ENCODE peak calls at places on chromosomes 2 and 18, in eight cellular contexts. X is heart right ventricle, N is adrenal gland, C is fibroblast of lung, S is foreskin keratinocyte, D is ascending aorta, R is thoracic aorta, H is lower lobe of right lung. G is an unnamed sample.

GRCh38 chr18:58349650-58350049 is 279.2 kb downstream of the ALPK2 start:
- DNase-seq in C (no peak), X (no peak), R (no peak), N (no peak), D (no peak), S (no peak), H (no peak), G (no peak)

GRCh38 chr2:241894056-241894641 is 24.6 kb downstream of the RTP5 start:
- DNase-seq in N (peak; percentile 16), H (peak; percentile 39), R (no peak), X (no peak), D (no peak), C (no peak), S (no peak), G (peak; percentile 62)

GRCh38 chr18:79387615-79388014 is 8.1 kb upstream of the NFATC1 start:
- DNase-seq in X (no peak), C (no peak), H (no peak), R (no peak), S (no peak), D (no peak), N (no peak), G (no peak)

GRCh38 chr2:98012561-98012979 is 16.8 kb upstream of the TMEM131 start:
- DNase-seq in N (no peak), R (no peak), X (no peak), H (no peak), C (no peak), D (no peak), S (no peak), G (no peak)

GRCh38 chr2:40193670-40194026 is 258.2 kb downstream of the SLC8A1 start:
- DNase-seq in C (no peak), H (no peak), X (no peak), R (no peak), D (no peak), N (no peak), S (no peak), G (no peak)

GRCh38 chr18:8400193-8400752 is 209.0 kb upstream of the RAB12 start:
- DNase-seq in H (no peak), C (no peak), S (no peak), X (no peak), R (no peak), N (no peak), D (no peak), G (no peak)

GRCh38 chr2:61434314-61434713 is 36.6 kb downstream of the USP34 start:
- DNase-seq in R (no peak), X (no peak), D (no peak), C (no peak), H (peak; percentile 75), S (no peak), N (no peak), G (peak; percentile 71)

GRCh38 chr2:170115501-170116229 is 62.3 kb upstream of the MYO3B start:
- DNase-seq in X (no peak), S (no peak), H (no peak), N (no peak), C (no peak), D (no peak), R (no peak), G (no peak)

GRCh38 chr2:216115224-216115582 is 6.1 kb downstream of the XRCC5 start:
- DNase-seq in N (no peak), D (no peak), R (no peak), C (peak; percentile 25), S (no peak), H (no peak), X (no peak), G (no peak)

GRCh38 chr2:224689539-224689938 is 26.6 kb downstream of the CCDC195 start:
- DNase-seq in S (no peak), D (no peak), H (no peak), R (no peak), N (no peak), C (no peak), X (no peak), G (no peak)

GRCh38 chr2:65045651-65046050 is 10.6 kb upstream of the CEP68 start:
- DNase-seq in C (peak; percentile 44), R (no peak), S (no peak), D (no peak), H (no peak), N (no peak), X (no peak), G (no peak)

GRCh38 chr2:55861733-55862132 is 61.8 kb downstream of the EFEMP1 start:
- DNase-seq in R (no peak), C (no peak), D (no peak), H (no peak), S (no peak), X (no peak), N (no peak), G (no peak)

GRCh38 chr2:83879127-83879526 is 580.0 kb downstream of the SUCLG1 start:
- DNase-seq in S (no peak), R (no peak), D (no peak), H (no peak), N (no peak), C (no peak), X (no peak), G (no peak)

GRCh38 chr2:1977655-1978054 is 233.3 kb upstream of the PXDN start:
- DNase-seq in R (no peak), N (no peak), H (no peak), S (no peak), C (no peak), X (no peak), D (no peak), G (no peak)
- H3K27me3 ChIP-seq in R (no peaks in the 10 kb centered on the region), N (no peaks in the 10 kb centered on the region), H (peaks cover 5% of the 10 kb centered on the region), S (no peaks in the 10 kb centered on the region), C (no peaks in the 10 kb centered on the region), X (no peaks in the 10 kb centered on the region), D (no peaks in the 10 kb centered on the region), G (no peaks in the 10 kb centered on the region)

DNA sequence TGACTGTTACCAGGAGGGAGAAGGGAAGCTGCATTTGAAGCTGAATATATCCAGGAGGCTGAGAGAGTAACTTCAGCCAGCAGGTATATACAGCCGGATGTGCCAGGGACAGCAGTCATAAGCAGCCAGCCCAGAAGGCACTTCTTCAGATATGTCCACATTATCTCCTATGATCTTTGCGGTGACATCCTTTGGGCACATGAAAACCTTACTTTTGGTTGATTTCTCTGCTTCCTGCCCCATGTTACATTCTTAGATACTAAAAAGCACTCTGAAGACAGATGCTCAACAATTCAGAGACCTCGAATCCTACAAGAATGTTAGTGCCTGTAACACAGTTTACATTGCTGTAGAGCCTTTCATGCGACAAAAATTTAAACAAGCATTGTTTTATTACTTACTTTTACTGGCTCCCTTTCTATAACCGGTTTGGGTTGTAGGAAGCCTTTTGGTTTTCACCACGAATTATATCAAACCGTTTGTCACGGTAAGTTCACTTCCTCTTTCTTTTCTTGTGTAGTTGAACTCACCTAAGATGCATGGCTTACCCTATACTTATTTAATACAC is 50.3 kb upstream of the TLK1 start:
- DNase-seq in D (no peak), N (no peak), X (no peak), H (no peak), S (no peak), C (peak; percentile 6), R (no peak), G (no peak)
- H3K27ac ChIP-seq in D (no peak overlapping the region), N (no peak overlapping the region), X (no peak overlapping the region), H (no peak overlapping the region), S (no peak overlapping the region), C (no peak overlapping the region), R (no peak overlapping the region), G (no peak overlapping the region)

GRCh38 chr2:58146707-58147106 is 94.4 kb downstream of the FANCL start:
- DNase-seq in C (peak; percentile 55), N (no peak), D (no peak), S (peak; percentile 29), R (no peak), H (no peak), X (no peak), G (no peak)
- TF ChIP-seq CTCF in C (no peak), N (no peak), D (no peak), S (no peak), R (no peak), H (no peak), X (no peak), G (no peak)

DNA sequence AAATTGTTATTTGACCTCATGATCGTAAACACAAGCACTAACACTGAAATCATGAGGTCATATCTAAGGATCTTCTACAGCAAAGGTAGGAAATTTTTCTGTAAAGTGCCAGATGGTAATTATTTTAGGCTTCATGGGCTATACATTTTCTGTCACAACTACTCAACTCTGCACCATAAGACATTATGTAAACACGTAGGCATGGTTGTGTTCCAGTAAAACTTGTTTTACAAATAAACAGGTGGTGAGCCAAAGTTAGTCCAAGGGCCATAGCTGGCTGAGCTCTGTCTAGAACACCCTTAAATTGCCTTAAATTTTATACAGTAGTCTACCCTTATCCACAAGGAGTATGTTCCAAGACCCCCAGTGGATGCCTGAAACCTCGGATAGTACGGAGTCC is 147.3 kb upstream of the CYP1B1 start:
- DNase-seq in S (no peak), N (no peak), D (no peak), R (no peak), H (no peak), C (no peak), X (no peak), G (no peak)
- H3K27me3 ChIP-seq in S (peaks cover 44% of the 10 kb centered on the region), N (no peaks in the 10 kb centered on the region), D (no peaks in the 10 kb centered on the region), R (no peaks in the 10 kb centered on the region), H (no peaks in the 10 kb centered on the region), C (peaks cover 4% of the 10 kb centered on the region), X (peaks cover 7% of the 10 kb centered on the region), G (no peaks in the 10 kb centered on the region)

DNA sequence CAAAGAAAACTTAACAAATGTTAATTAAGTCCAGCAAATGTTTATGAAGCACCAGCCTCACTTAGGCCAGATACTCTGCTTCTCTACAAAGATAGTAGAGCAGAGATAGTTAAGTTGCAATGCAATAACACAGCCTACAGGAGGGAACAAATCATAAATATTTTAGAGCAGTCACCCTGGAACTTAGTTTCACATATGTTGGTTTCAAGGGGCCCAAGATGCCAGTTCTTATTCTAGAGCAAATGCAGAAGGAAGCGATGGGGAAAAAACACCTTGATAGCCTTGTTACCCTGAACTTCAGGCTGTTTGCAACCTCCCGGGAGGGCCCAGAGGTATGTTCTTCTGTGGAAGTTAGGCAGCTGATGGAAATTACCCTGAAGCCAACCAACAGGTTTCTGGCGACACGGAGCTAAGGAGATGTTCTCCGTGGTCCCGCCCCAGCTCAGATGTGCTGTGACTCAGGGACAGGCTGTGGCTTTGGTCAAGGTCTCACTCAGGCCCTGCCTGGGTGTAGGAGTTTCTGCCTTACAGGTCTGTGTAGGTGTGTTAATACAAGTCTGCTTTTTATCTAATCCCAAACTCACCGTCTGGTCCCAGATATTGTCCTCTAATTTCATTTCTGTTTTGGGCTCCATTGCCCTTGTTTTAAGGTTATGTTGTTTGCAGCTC is 3.8 kb downstream of the CTIF start:
- DNase-seq in D (no peak), R (no peak), H (no peak), S (peak; percentile 34), N (peak; percentile 56), X (no peak), C (no peak), G (no peak)
- H3K27ac ChIP-seq in D (no peak overlapping the region), R (no peak overlapping the region), H (no peak overlapping the region), S (no peak overlapping the region), N (no peak overlapping the region), X (peak overlapping the region; percentile 95), C (no peak overlapping the region), G (no peak overlapping the region)

DNA sequence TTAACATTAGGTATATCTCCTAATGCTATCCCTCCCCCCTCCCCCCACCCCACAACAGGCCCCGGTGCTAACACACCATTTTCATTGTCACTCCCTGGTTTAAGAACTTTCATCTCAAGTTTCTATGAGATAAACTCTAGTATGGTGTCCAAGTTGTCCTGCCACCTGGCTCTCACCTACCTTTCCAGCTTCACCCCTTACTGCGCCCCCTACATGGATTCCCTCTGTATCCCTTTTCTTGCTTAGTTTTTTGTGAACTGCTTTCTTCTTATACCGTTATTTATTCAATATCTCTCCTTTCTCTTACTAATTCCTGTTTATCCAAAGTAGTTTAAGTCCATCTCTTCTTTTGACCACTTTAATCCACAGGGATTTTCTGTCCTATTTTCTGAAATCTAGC is 15.2 kb downstream of the EML4 start:
- DNase-seq in N (no peak), S (no peak), X (no peak), D (no peak), R (no peak), C (no peak), H (no peak), G (no peak)
- TF ChIP-seq CTCF in N (no peak), S (no peak), X (no peak), D (no peak), R (no peak), C (no peak), H (no peak), G (no peak)